ENCODE peak calls at places on chromosomes 16 and 17, in seven cellular contexts. Z is T-helper 1 cell; N is stimulated activated CD4-positive, alpha-beta T cell treated with anti-CD3 and anti-CD28 coated beads, Interleukin-4, amount 100 ng/mL, for 4 hours; A is activated CD8-positive, alpha-beta memory T cell treated with anti-CD3 and anti-CD28 coated beads, Interleukin-2, amount 50 U/mL, for 48 hours; U is lung; T is omental fat pad; M is HEK293T. D is an unnamed sample.

GRCh38 chr16:15788846-15789239 is 68.0 kb downstream of the MYH11 start:
- DNase-seq in Z (no peak), N (no peak), A (no peak), U (no peak), T (no peak), M (no peak), D (no peak)

GRCh38 chr16:78598186-78598585 is 498.7 kb downstream of the WWOX start:
- DNase-seq in Z (no peak), N (no peak), A (no peak), U (no peak), T (no peak), M (no peak), D (no peak)

GRCh38 chr17:78064708-78065107 is 63.8 kb downstream of the TMC6 start:
- DNase-seq in Z (no peak), N (no peak), A (no peak), U (no peak), T (no peak), M (no peak), D (no peak)

GRCh38 chr17:63474174-63474913 is 2.5 kb upstream of the ACE start:
- DNase-seq in Z (no peak), N (no peak), A (no peak), U (no peak), T (no peak), M (no peak), D (no peak)

GRCh38 chr17:49631496-49631895 is 46.4 kb downstream of the SPOP start:
- DNase-seq in Z (no peak), N (no peak), A (no peak), U (no peak), T (no peak), M (no peak), D (no peak)

GRCh38 chr17:62617894-62618472 is 9.5 kb upstream of the MRC2 start:
- DNase-seq in Z (no peak), N (no peak), A (no peak), U (no peak), T (no peak), M (no peak), D (no peak)

GRCh38 chr17:31499771-31500554 is 108.5 kb downstream of the RAB11FIP4 start:
- DNase-seq in Z (no peak), N (no peak), A (no peak), U (no peak), T (no peak), M (no peak), D (no peak)

GRCh38 chr17:40253565-40253964 is 34.1 kb upstream of the CDC6 start:
- DNase-seq in Z (no peak), N (no peak), A (no peak), U (no peak), T (no peak), M (no peak), D (no peak)

GRCh38 chr16:28279006-28279405 is 13.3 kb upstream of the SBK1 start:
- DNase-seq in Z (no peak), N (peak), A (no peak), U (no peak), T (no peak), M (no peak), D (no peak)

GRCh38 chr17:7308625-7309433 is 1.4 kb downstream of the EIF5A start:
- DNase-seq in Z (peak), N (peak), A (peak), U (peak), T (no peak), M (peak), D (peak)

GRCh38 chr17:48577946-48578615 is at the start of gene HOXB4:
- DNase-seq in Z (peak), N (peak), A (peak), U (peak), T (peak), M (no peak), D (peak)

GRCh38 chr17:80886641-80887573 is 104.7 kb upstream of the CHMP6 start:
- DNase-seq in Z (no peak), N (no peak), A (no peak), U (no peak), T (no peak), M (no peak), D (no peak)

GRCh38 chr17:76912585-76912984 is 44.4 kb downstream of the MGAT5B start:
- DNase-seq in Z (no peak), N (no peak), A (no peak), U (no peak), T (no peak), M (no peak), D (no peak)

GRCh38 chr17:75694536-75694935 is 26.7 kb upstream of the ITGB4 start:
- DNase-seq in Z (no peak), N (no peak), A (no peak), U (no peak), T (no peak), M (no peak), D (no peak)

GRCh38 chr17:44014133-44014436 is 678 bp downstream of the TMEM101 start:
- DNase-seq in Z (no peak), N (no peak), A (no peak), U (no peak), T (no peak), M (no peak), D (no peak)

GRCh38 chr16:49497466-49497865 is 123.9 kb downstream of the C16orf78 start:
- DNase-seq in Z (no peak), N (no peak), A (no peak), U (no peak), T (no peak), M (no peak), D (no peak)

GRCh38 chr16:86231321-86231995 is 278.9 kb upstream of the FOXF1 start:
- DNase-seq in Z (no peak), N (no peak), A (peak), U (no peak), T (no peak), M (no peak), D (no peak)

GRCh38 chr17:27276653-27277156 is 17.2 kb upstream of the WSB1 start:
- DNase-seq in Z (no peak), N (no peak), A (no peak), U (no peak), T (no peak), M (no peak), D (no peak)

GRCh38 chr17:55303701-55304145 is 39.0 kb downstream of the HLF start:
- DNase-seq in Z (no peak), N (no peak), A (no peak), U (no peak), T (no peak), M (no peak), D (no peak)

GRCh38 chr17:48479014-48479402 is 49.0 kb upstream of the SKAP1 start:
- DNase-seq in Z (no peak), N (no peak), A (no peak), U (no peak), T (no peak), M (no peak), D (no peak)

GRCh38 chr16:73068546-73069401 is 20.8 kb upstream of the ZFHX3 start:
- DNase-seq in Z (no peak), N (no peak), A (no peak), U (peak), T (no peak), M (peak), D (no peak)

GRCh38 chr16:22296225-22297113 is 740 bp upstream of the POLR3E start:
- DNase-seq in Z (no peak), N (no peak), A (no peak), U (no peak), T (no peak), M (no peak), D (no peak)

D was measured in GM12892.